ENCODE peak calls at places on chromosomes 2 and 18, in six cellular contexts. F, K, A, U, X and Y are unnamed samples.

GRCh38 chr2:212032032-212032431 is 506.6 kb downstream of the ERBB4 start:
- DNase-seq in F (no peak), K (peak), A (peak), U (no peak), X (no peak), Y (peak)

GRCh38 chr18:79333046-79333445 is 62.7 kb upstream of the NFATC1 start:
- DNase-seq in F (no peak), K (no peak), A (no peak), U (no peak), X (no peak), Y (no peak)

GRCh38 chr2:95760839-95761525 is 169.2 kb downstream of the TRIM43 start:
- DNase-seq in F (no peak), K (no peak), A (peak), U (no peak), X (peak), Y (peak)

GRCh38 chr2:154673694-154674093 is 24.8 kb upstream of the KCNJ3 start:
- DNase-seq in F (no peak), K (no peak), A (no peak), U (no peak), X (no peak), Y (no peak)

GRCh38 chr2:104332733-104333132 is 521.2 kb upstream of the POU3F3 start:
- DNase-seq in F (no peak), K (no peak), A (no peak), U (no peak), X (no peak), Y (peak)

GRCh38 chr2:17583646-17584045 is 43.1 kb downstream of the VSNL1 start:
- DNase-seq in F (no peak), K (no peak), A (no peak), U (no peak), X (no peak), Y (peak)

GRCh38 chr2:242035858-242036652 is 166.5 kb downstream of the RTP5 start:
- DNase-seq in F (no peak), K (no peak), A (no peak), U (no peak), X (no peak), Y (no peak)

GRCh38 chr2:234391625-234392024 is 105.3 kb downstream of the ARL4C start:
- DNase-seq in F (no peak), K (no peak), A (no peak), U (no peak), X (no peak), Y (no peak)

GRCh38 chr18:23504720-23505119 is 1.4 kb downstream of the RMC1 start:
- DNase-seq in F (peak), K (no peak), A (no peak), U (no peak), X (no peak), Y (no peak)

GRCh38 chr2:106638043-106638442 is 150.9 kb downstream of the CD8B2 start:
- DNase-seq in F (no peak), K (no peak), A (peak), U (peak), X (no peak), Y (peak)

GRCh38 chr18:46401486-46402115 is 255.4 kb downstream of the LOXHD1 start:
- DNase-seq in F (no peak), K (no peak), A (no peak), U (no peak), X (no peak), Y (no peak)

GRCh38 chr2:241931084-241931975 is 61.8 kb downstream of the RTP5 start:
- DNase-seq in F (no peak), K (no peak), A (no peak), U (no peak), X (no peak), Y (no peak)

GRCh38 chr2:30205456-30205855 is 25.9 kb upstream of the LBH start:
- DNase-seq in F (no peak), K (no peak), A (no peak), U (no peak), X (no peak), Y (no peak)

GRCh38 chr2:147777408-147777807 is 67.4 kb upstream of the ACVR2A start:
- DNase-seq in F (no peak), K (no peak), A (no peak), U (no peak), X (no peak), Y (no peak)